ENCODE peak calls at places on chromosomes 2 and 18, in ten cellular contexts. R, X, S, Z, T, H, Q, P, M and K are unnamed samples.
A peak's percentile ranks its signal among the peaks of the same experiment; 100 is the strongest.

GRCh38 chr2:43980902-43981301 is 14.9 kb downstream of the LRPPRC start:
- DNase-seq in Z (no peak), S (no peak), Q (no peak), R (no peak), T (no peak), H (no peak), P (no peak), X (no peak), M (no peak), K (no peak)

GRCh38 chr18:49681387-49681786 is 119.5 kb downstream of the LIPG start:
- DNase-seq in X (no peak), S (no peak), T (no peak), Z (no peak), Q (no peak), H (no peak), R (no peak), M (no peak), P (no peak), K (no peak)

GRCh38 chr2:171703574-171704347 is 16.5 kb downstream of the DYNC1I2 start:
- DNase-seq in T (no peak), P (no peak), R (peak; percentile 26), M (peak; percentile 37), S (no peak), X (peak; percentile 47), Z (peak; percentile 58), H (no peak), Q (peak; percentile 48), K (peak; percentile 35)

GRCh38 chr2:8612734-8613179 is 69.1 kb upstream of the ID2 start:
- DNase-seq in M (no peak), Q (no peak), R (no peak), X (no peak), T (no peak), S (no peak), P (no peak), H (no peak), Z (no peak), K (no peak)

GRCh38 chr2:8636691-8637636 is 44.9 kb upstream of the ID2 start:
- DNase-seq in X (peak; percentile 22), T (peak; percentile 39), Z (peak; percentile 63), M (no peak), P (no peak), R (no peak), H (peak; percentile 45), Q (no peak), S (no peak), K (no peak)

GRCh38 chr18:49835405-49835804 is 22.1 kb upstream of the ACAA2 start:
- DNase-seq in Z (no peak), M (no peak), T (no peak), S (no peak), P (no peak), H (no peak), X (no peak), Q (no peak), R (no peak), K (no peak)

GRCh38 chr2:72925328-72925943 is 8.1 kb downstream of the EMX1 start:
- DNase-seq in S (no peak), X (no peak), Q (no peak), Z (no peak), R (peak; percentile 82), H (peak; percentile 4), P (no peak), M (no peak), T (peak; percentile 20), K (no peak)

GRCh38 chr2:53210538-53210937 is 557.1 kb upstream of the CHAC2 start:
- DNase-seq in P (no peak), X (peak; percentile 26), H (no peak), T (no peak), Q (peak; percentile 3), M (no peak), R (no peak), Z (peak; percentile 7), S (no peak), K (no peak)

GRCh38 chr2:230677182-230677946 is 35.3 kb upstream of the CAB39 start:
- DNase-seq in X (peak; percentile 32), Z (no peak), M (no peak), H (no peak), T (no peak), Q (no peak), S (no peak), P (no peak), R (peak; percentile 3), K (no peak)

GRCh38 chr2:158502984-158503383 is 46.2 kb downstream of the PKP4 start:
- DNase-seq in X (peak; percentile 87), Q (no peak), P (no peak), T (no peak), Z (peak; percentile 51), M (peak; percentile 56), R (no peak), H (no peak), S (no peak), K (no peak)

GRCh38 chr2:222297600-222297935 is 1.2 kb downstream of the PAX3 start:
- DNase-seq in X (no peak), Z (no peak), Q (no peak), H (no peak), R (peak; percentile 56), P (no peak), T (peak; percentile 26), M (no peak), S (no peak), K (no peak)

GRCh38 chr2:21944536-21944935 is 820.8 kb downstream of the TDRD15 start:
- DNase-seq in Q (no peak), H (no peak), S (no peak), M (no peak), P (no peak), X (no peak), Z (no peak), T (no peak), R (no peak), K (no peak)

GRCh38 chr2:134253804-134254203 is at the start of gene MGAT5:
- DNase-seq in H (peak; percentile 17), S (no peak), R (no peak), X (no peak), Z (no peak), T (no peak), M (no peak), P (no peak), Q (peak; percentile 63), K (no peak)

GRCh38 chr2:178859760-178860159 is 52.5 kb upstream of the TTN start:
- DNase-seq in H (no peak), Z (no peak), X (no peak), P (no peak), T (no peak), Q (no peak), S (no peak), R (no peak), M (no peak), K (peak; percentile 65)

GRCh38 chr2:215536476-215536875 is 100.6 kb upstream of the FN1 start:
- DNase-seq in S (no peak), R (no peak), Z (no peak), X (no peak), T (no peak), P (no peak), M (peak; percentile 40), H (no peak), Q (no peak), K (no peak)

GRCh38 chr2:180694445-180695421 is 285.7 kb upstream of the UBE2E3 start:
- DNase-seq in S (no peak), R (no peak), H (no peak), Z (no peak), T (no peak), X (no peak), P (no peak), M (no peak), Q (no peak), K (no peak)

GRCh38 chr2:168210898-168211570 is 36.4 kb downstream of the STK39 start:
- DNase-seq in H (no peak), S (no peak), M (peak; percentile 38), X (peak; percentile 100), Q (no peak), P (no peak), R (no peak), Z (peak; percentile 95), T (no peak), K (no peak)

GRCh38 chr2:219028996-219029828 is 12.1 kb downstream of the CFAP65 start:
- DNase-seq in Z (no peak), M (no peak), H (no peak), Q (no peak), R (no peak), S (no peak), T (no peak), P (no peak), X (no peak), K (no peak)

GRCh38 chr2:71743995-71744675 is 290.8 kb downstream of the DYSF start:
- DNase-seq in H (no peak), Q (no peak), M (no peak), S (no peak), R (no peak), T (no peak), X (peak; percentile 15), P (no peak), Z (peak; percentile 48), K (no peak)

GRCh38 chr2:74841663-74842062 is 7.7 kb downstream of the HK2 start:
- DNase-seq in T (no peak), Q (no peak), R (no peak), S (no peak), X (no peak), M (no peak), H (no peak), Z (no peak), P (no peak), K (peak; percentile 40)

GRCh38 chr18:33469699-33470098 is 29.2 kb upstream of the CCDC178 start:
- DNase-seq in X (no peak), R (no peak), T (no peak), Z (no peak), H (no peak), Q (no peak), P (no peak), M (no peak), S (no peak), K (no peak)

GRCh38 chr2:158953926-158954763 is 14.3 kb upstream of the TANC1 start:
- DNase-seq in P (no peak), T (no peak), Z (peak; percentile 84), M (no peak), H (peak; percentile 96), X (peak; percentile 62), S (peak; percentile 89), Q (peak; percentile 25), R (no peak), K (no peak)

GRCh38 chr2:227908266-227909054 is 37.0 kb downstream of the DAW1 start:
- DNase-seq in P (no peak), S (no peak), Q (no peak), H (no peak), R (no peak), T (no peak), Z (no peak), X (peak; percentile 66), M (no peak), K (no peak)

GRCh38 chr18:76765649-76766048 is 56.7 kb upstream of the ZNF236 start:
- DNase-seq in H (no peak), Q (no peak), Z (no peak), R (no peak), X (peak; percentile 46), S (no peak), M (peak; percentile 4), P (no peak), T (no peak), K (no peak)